ENCODE peak calls at places on chromosomes 1 and 21, in nine cellular contexts. U is kidney; M is colonic mucosa; F is neural progenitor cell; E is CD8-positive, alpha-beta T cell; O is lower lobe of right lung; B is vagina; A is breast epithelium; P is NT2/D1. D is an unnamed sample.

GRCh38 chr1:54408701-54409066 is 2.5 kb upstream of the SSBP3 start:
- DNase-seq in U (no peak), M (no peak), F (no peak), E (no peak), O (no peak), B (no peak), A (no peak), P (no peak), D (no peak)

GRCh38 chr1:206875752-206876380 is 10.4 kb downstream of the IL20 start:
- DNase-seq in U (no peak), M (no peak), F (no peak), E (no peak), O (no peak), B (no peak), A (no peak), P (no peak), D (no peak)

GRCh38 chr1:81920245-81920740 is 119.6 kb downstream of the ADGRL2 start:
- DNase-seq in U (peak; percentile 58), M (no peak), F (peak; percentile 80), E (no peak), O (no peak), B (no peak), A (no peak), P (peak; percentile 92), D (no peak)

GRCh38 chr1:1434131-1434811 is 1.2 kb upstream of the VWA1 start:
- DNase-seq in U (peak; percentile 92), M (peak; percentile 40), F (peak; percentile 49), E (no peak), O (peak; percentile 72), B (no peak), A (peak; percentile 89), P (no peak), D (no peak)

GRCh38 chr1:207747627-207748492 is 4.0 kb upstream of the CD46 start:
- DNase-seq in U (no peak), M (no peak), F (no peak), E (no peak), O (no peak), B (no peak), A (no peak), P (no peak), D (no peak)

GRCh38 chr1:160550572-160551034 is 27.5 kb upstream of the SLAMF6 start:
- DNase-seq in U (no peak), M (no peak), F (peak; percentile 13), E (peak; percentile 25), O (peak; percentile 62), B (no peak), A (no peak), P (no peak), D (no peak)

GRCh38 chr21:32163386-32163785 is 115.5 kb downstream of the MIS18A start:
- DNase-seq in U (no peak), M (no peak), F (no peak), E (no peak), O (no peak), B (no peak), A (no peak), P (no peak), D (no peak)

GRCh38 chr1:87239997-87240396 is 88.7 kb upstream of the LMO4 start:
- DNase-seq in U (no peak), M (no peak), F (no peak), E (no peak), O (no peak), B (no peak), A (no peak), P (no peak), D (no peak)

GRCh38 chr1:232890340-232890953 is 60.0 kb upstream of the NTPCR start:
- DNase-seq in U (no peak), M (no peak), F (no peak), E (no peak), O (no peak), B (no peak), A (no peak), P (no peak), D (no peak)

GRCh38 chr1:9610548-9610947 is 21.8 kb downstream of the TMEM201 start:
- DNase-seq in U (no peak), M (no peak), F (no peak), E (no peak), O (no peak), B (no peak), A (no peak), P (no peak), D (no peak)

GRCh38 chr1:92922378-92923035 is 38.8 kb downstream of the DIPK1A start:
- DNase-seq in U (no peak), M (no peak), F (no peak), E (no peak), O (no peak), B (no peak), A (no peak), P (no peak), D (no peak)

GRCh38 chr1:186426118-186426517 is 34.8 kb downstream of the PDC start:
- DNase-seq in U (no peak), M (no peak), F (no peak), E (no peak), O (no peak), B (no peak), A (no peak), P (no peak), D (no peak)

GRCh38 chr1:244760471-244760870 is 75.0 kb upstream of the COX20 start:
- DNase-seq in U (no peak), M (no peak), F (no peak), E (no peak), O (no peak), B (no peak), A (no peak), P (no peak), D (no peak)

GRCh38 chr21:41736423-41736822 is 30.4 kb downstream of the RIPK4 start:
- DNase-seq in U (peak; percentile 46), M (no peak), F (no peak), E (no peak), O (no peak), B (no peak), A (no peak), P (no peak), D (no peak)

DNA sequence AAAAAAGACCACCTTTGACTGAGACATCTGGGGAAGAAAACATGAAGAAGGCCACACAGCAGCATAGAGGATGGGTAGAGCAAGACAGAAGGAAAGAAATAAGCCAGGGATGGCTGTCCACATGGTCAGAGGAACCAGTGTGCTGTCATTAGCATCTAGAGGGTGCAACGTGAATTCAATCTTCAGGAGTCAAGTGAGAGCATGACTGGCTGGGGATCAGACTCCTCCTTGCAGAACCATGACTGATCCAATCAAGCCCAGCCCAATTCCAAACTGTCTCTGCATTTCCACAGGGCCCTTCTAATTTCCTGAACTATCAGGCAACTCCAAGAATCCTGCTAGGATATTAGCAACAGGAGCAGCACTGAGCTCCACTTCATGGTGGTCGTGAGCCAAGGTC is 166.9 kb upstream of the CAMK1G start:
- DNase-seq in U (no peak), M (no peak), F (no peak), E (no peak), O (no peak), B (no peak), A (no peak), P (no peak), D (no peak)
- H3K4me1 ChIP-seq in U (no peaks in the 10 kb centered on the region), M (no peaks in the 10 kb centered on the region), F (peaks cover 39% of the 10 kb centered on the region), E (no peaks in the 10 kb centered on the region), O (no peaks in the 10 kb centered on the region), B (peaks cover 46% of the 10 kb centered on the region), A (peaks cover 8% of the 10 kb centered on the region), P (no peaks in the 10 kb centered on the region), D (peaks cover 91% of the 10 kb centered on the region)

DNA sequence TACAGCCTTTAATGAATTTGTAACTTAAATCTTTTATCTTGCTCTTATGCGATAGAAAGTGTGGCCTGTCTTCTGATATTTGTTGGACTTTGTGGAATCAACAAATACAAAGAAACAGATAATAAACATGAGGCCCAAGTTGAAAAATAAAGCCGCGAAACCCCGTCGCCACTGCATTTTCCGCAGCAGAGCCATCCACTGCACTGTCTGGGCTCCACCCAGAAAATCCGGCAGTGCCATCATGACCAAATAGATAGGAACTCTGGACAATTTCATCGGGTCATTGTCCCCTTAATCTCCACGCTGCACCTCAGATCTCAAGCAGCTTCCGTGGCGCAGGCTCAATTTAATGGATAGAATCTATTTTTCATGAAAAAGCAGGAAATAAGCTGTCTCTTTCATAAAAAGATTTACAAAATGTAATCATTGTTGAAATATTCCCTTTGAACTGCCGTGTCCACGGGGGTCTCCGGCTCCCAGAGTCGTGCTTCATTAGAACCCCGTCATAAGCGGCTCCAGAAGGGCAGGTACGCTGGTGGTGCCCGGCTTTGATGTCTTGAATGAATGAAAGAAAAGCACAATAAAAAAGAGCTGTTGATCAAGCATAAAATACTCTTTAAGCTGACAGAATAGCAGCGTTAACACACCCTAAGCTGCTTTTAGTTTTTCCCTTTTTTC is 277.5 kb downstream of the TM2D1 start:
- DNase-seq in U (no peak), M (no peak), F (no peak), E (no peak), O (no peak), B (no peak), A (no peak), P (no peak), D (no peak)
- H3K36me3 ChIP-seq in U (no peaks in the 10 kb centered on the region), M (no peaks in the 10 kb centered on the region), F (no peaks in the 10 kb centered on the region), E (no peaks in the 10 kb centered on the region), O (no peaks in the 10 kb centered on the region), B (no peaks in the 10 kb centered on the region), A (no peaks in the 10 kb centered on the region), P (no peaks in the 10 kb centered on the region), D (no peaks in the 10 kb centered on the region)

DNA sequence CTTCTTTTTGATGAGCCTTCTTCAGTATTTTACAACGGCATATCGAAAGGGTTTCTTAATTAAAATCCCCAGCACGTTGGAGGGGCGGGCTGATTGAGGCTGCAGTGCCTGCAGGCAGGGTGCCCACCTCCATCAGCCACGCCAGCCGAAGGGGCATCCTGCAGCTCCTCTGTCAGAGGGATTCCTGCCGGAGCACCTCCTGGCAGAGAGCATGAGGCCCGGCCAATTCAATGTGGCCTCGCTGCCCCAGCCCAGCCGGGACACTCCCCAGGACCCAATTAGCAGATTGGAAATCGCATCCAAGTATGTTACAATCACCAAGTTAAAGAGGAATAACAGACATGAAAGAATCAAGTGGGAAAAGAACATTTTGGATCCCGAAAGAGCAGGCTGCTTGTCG is 216.6 kb downstream of the ST6GALNAC3 start:
- DNase-seq in U (no peak), M (no peak), F (peak; percentile 18), E (no peak), O (peak; percentile 37), B (no peak), A (no peak), P (no peak), D (no peak)
- H3K4me1 ChIP-seq in U (no peaks in the 10 kb centered on the region), M (no peaks in the 10 kb centered on the region), F (peaks cover 44% of the 10 kb centered on the region), E (peaks cover 24% of the 10 kb centered on the region), O (no peaks in the 10 kb centered on the region), B (no peaks in the 10 kb centered on the region), A (no peaks in the 10 kb centered on the region), P (no peaks in the 10 kb centered on the region), D (no peaks in the 10 kb centered on the region)

DNA sequence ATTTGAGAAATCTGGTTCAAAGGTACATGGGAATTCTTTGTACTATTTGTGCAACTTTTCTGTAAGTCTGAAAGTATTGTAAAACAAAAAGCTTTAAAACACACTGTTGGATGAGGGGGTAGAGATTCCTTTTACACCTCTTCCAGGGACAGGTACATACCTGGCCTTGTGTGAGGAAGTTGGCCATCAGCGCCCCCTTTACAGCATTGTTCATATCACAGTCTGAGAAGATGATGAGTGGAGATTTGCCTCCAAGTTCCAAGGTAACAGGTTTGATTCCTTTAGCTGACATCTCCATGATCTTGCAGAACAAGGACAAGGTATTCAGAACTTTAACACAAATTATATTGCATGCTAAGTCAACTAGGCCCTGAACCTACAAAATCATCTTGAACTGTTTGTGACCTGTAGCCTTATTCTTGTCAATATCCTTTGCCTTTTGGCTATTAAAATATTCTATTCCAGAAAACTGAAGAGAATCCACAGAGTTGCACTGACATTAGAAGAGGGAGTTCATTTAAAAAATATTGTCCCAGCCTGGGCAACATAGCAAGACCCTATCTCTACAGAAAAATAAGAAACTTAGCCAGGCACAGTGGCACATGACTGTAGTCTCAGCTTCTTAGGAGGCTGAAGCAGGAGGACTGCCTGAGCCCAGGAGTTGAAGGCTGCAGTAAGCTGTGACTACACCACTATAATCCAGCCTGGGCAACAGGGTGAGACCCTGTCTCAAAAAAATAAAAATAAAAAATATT is 18.9 kb downstream of the ALDH9A1 start:
- DNase-seq in U (no peak), M (no peak), F (no peak), E (no peak), O (no peak), B (no peak), A (no peak), P (no peak), D (no peak)
- H3K36me3 ChIP-seq in U (peaks cover 38% of the 10 kb centered on the region), M (peaks cover 4% of the 10 kb centered on the region), F (peaks cover 22% of the 10 kb centered on the region), E (peaks cover 21% of the 10 kb centered on the region), O (peaks cover 81% of the 10 kb centered on the region), B (no peaks in the 10 kb centered on the region), A (no peaks in the 10 kb centered on the region), P (peaks cover 81% of the 10 kb centered on the region), D (peaks cover 78% of the 10 kb centered on the region)